ENCODE peak calls at places on chromosome 10, in five cellular contexts. C is IMR-90, K is left lung, Q is lower leg skin, M is astrocyte. P is an unnamed sample.

GRCh38 chr10:25038303-25038702 is 21.9 kb downstream of the THNSL1 start:
- DNase-seq in C (no peak), K (no peak), Q (no peak), M (no peak), P (no peak)

GRCh38 chr10:20105236-20105635 is 289.0 kb downstream of the PLXDC2 start:
- DNase-seq in C (peak), K (no peak), Q (no peak), M (peak), P (peak)

GRCh38 chr10:112958275-112958995 is 8.4 kb downstream of the TCF7L2 start:
- DNase-seq in C (peak), K (no peak), Q (no peak), M (peak), P (peak)

GRCh38 chr10:126309193-126309592 is 79.1 kb downstream of the ADAM12 start:
- DNase-seq in C (peak), K (no peak), Q (no peak), M (no peak), P (no peak)

GRCh38 chr10:133388973-133389818 is 4.8 kb upstream of the MTG1 start:
- DNase-seq in C (no peak), K (no peak), Q (peak), M (no peak), P (no peak)

GRCh38 chr10:14557573-14557972 is 217.1 kb downstream of the FAM107B start:
- DNase-seq in C (no peak), K (no peak), Q (no peak), M (no peak), P (no peak)

GRCh38 chr10:50992972-50993766 is 81.1 kb upstream of the PRKG1 start:
- DNase-seq in C (peak), K (peak), Q (no peak), M (peak), P (peak)

GRCh38 chr10:86688398-86688921 is 20.1 kb downstream of the LDB3 start:
- DNase-seq in C (peak), K (peak), Q (peak), M (peak), P (peak)

GRCh38 chr10:13347235-13348156 is 597 bp downstream of the SEPHS1 start:
- DNase-seq in C (peak), K (peak), Q (peak), M (peak), P (peak)

GRCh38 chr10:31937371-31937770 is 8.7 kb upstream of the ARHGAP12 start:
- DNase-seq in C (no peak), K (no peak), Q (no peak), M (no peak), P (peak)
- H3K4me3 ChIP-seq in C (no peak), K (no peak), Q (no peak), M (no peak), P (no peak)

DNA sequence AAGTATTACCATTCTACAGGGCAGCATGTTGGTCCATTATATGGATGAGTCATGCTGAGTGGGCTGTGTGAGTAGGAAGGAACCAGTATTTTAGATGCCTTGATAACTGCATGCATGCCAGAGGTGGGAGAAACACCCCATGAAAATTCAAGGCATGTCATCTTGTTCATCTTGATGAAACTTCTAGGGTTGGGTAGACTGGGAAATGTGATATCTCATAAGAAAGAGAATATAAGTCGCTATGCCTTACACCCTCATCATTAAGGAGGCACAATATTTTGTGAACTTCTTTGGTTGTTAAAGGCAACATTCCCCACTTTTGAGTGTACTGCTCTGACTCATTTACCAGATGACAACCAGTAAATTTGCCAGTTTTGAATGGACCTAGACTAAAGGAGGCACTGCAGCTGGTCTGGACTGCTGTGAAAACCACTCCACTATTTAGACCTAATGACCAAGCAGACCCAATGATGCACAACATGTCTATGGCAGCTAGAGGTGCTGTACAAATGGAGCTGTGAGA is 48.0 kb downstream of the ZNF365 start:
- DNase-seq in C (peak), K (no peak), Q (no peak), M (peak), P (peak)
- TF ChIP-seq CTCF in C (peak), K (no peak), Q (no peak), M (peak), P (peak)

GRCh38 chr10:6207658-6208057 is 4.9 kb downstream of the PFKFB3 start:
- DNase-seq in C (no peak), K (no peak), Q (no peak), M (no peak), P (no peak)
- H3K4me3 ChIP-seq in C (no peak), K (peak), Q (no peak), M (no peak), P (no peak)

GRCh38 chr10:124204726-124205125 is 111.3 kb upstream of the CHST15 start:
- DNase-seq in C (no peak), K (no peak), Q (peak), M (no peak), P (no peak)
- TF ChIP-seq CTCF in C (no peak), K (no peak), Q (no peak), M (no peak), P (no peak)

DNA sequence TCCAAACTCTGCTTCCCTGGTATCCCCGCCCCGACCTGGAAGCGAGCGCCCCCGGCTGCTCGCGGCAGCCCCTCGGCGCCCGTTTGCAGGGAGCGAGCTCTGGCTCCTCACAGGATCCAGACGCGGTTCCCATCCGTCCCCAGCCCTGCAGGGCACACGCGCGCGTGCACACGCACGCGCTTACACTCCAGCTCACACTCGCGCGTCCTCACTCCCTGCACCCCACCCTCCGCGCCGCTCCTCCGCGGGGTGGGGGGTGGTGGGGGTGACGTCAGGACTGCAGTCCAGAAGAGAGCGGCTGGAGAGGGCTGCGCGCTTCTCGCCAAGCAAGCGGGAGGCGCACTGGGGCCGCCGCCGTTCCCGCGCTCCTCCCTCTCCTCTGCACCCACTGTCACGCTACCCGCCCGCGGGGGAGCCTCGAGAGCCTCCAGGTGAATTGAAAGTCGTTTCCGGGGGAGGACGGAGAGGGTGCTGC is 255.6 kb downstream of the OTUD1 start:
- DNase-seq in C (no peak), K (peak), Q (no peak), M (no peak), P (no peak)
- H3K4me3 ChIP-seq in C (no peak), K (peak), Q (no peak), M (no peak), P (no peak)

P was measured in fibroblast of the aortic adventitia.